ENCODE peak calls at places on chromosome 12, in seven cellular contexts. One of them, this sample, is unnamed.

GRCh38 chr12:6915789-6916285 is 1.5 kb downstream of the ENO2 start:
- DNase-seq in trophoblast cell: no peak
- DNase-seq in H1: no peak
- DNase-seq in mesenchymal stem cell: no peak
- DNase-seq in neuronal stem cell: no peak
- DNase-seq in mesendoderm: no peak
- DNase-seq in IMR-90: no peak
- DNase-seq in this sample: no peak

GRCh38 chr12:66236969-66237368 is 48.0 kb downstream of the IRAK3 start:
- DNase-seq in neuronal stem cell: no peak
- DNase-seq in mesenchymal stem cell: no peak
- DNase-seq in mesendoderm: no peak
- DNase-seq in H1: no peak
- DNase-seq in trophoblast cell: no peak
- DNase-seq in IMR-90: no peak
- DNase-seq in this sample: no peak

GRCh38 chr12:110780448-110780847 is 37.8 kb upstream of the PPP1CC start:
- DNase-seq in H1: no peak
- DNase-seq in trophoblast cell: no peak
- DNase-seq in mesendoderm: no peak
- DNase-seq in IMR-90: no peak
- DNase-seq in neuronal stem cell: no peak
- DNase-seq in mesenchymal stem cell: no peak
- DNase-seq in this sample: no peak

GRCh38 chr12:65742481-65742971 is 81.8 kb upstream of the HMGA2 start:
- DNase-seq in mesenchymal stem cell: peak; percentile 47
- DNase-seq in H1: no peak
- DNase-seq in IMR-90: peak; percentile 44
- DNase-seq in neuronal stem cell: peak; percentile 59
- DNase-seq in mesendoderm: peak; percentile 78
- DNase-seq in trophoblast cell: no peak
- DNase-seq in this sample: no peak

GRCh38 chr12:6925543-6926279 is 2.0 kb upstream of the ATN1 start:
- DNase-seq in IMR-90: peak; percentile 90
- DNase-seq in H1: no peak
- DNase-seq in neuronal stem cell: peak; percentile 70
- DNase-seq in trophoblast cell: peak; percentile 49
- DNase-seq in mesendoderm: peak; percentile 96
- DNase-seq in mesenchymal stem cell: peak; percentile 92
- DNase-seq in this sample: peak; percentile 90

GRCh38 chr12:54017027-54017788 is 8.4 kb downstream of the HOXC8 start:
- DNase-seq in IMR-90: no peak
- DNase-seq in mesenchymal stem cell: peak; percentile 80
- DNase-seq in H1: no peak
- DNase-seq in trophoblast cell: peak; percentile 13
- DNase-seq in mesendoderm: no peak
- DNase-seq in neuronal stem cell: no peak
- DNase-seq in this sample: peak; percentile 68

GRCh38 chr12:86148071-86148470 is 108.1 kb downstream of the MGAT4C start:
- DNase-seq in mesendoderm: no peak
- DNase-seq in neuronal stem cell: no peak
- DNase-seq in mesenchymal stem cell: no peak
- DNase-seq in IMR-90: no peak
- DNase-seq in trophoblast cell: no peak
- DNase-seq in H1: no peak
- DNase-seq in this sample: no peak

GRCh38 chr12:49138587-49138986 is 7.4 kb upstream of the TUBA1B start:
- DNase-seq in mesenchymal stem cell: no peak
- DNase-seq in neuronal stem cell: no peak
- DNase-seq in H1: no peak
- DNase-seq in trophoblast cell: no peak
- DNase-seq in mesendoderm: peak; percentile 45
- DNase-seq in IMR-90: no peak
- DNase-seq in this sample: no peak

GRCh38 chr12:1907652-1908611 is 10.5 kb downstream of the CACNA2D4 start:
- DNase-seq in mesenchymal stem cell: no peak
- DNase-seq in mesendoderm: no peak
- DNase-seq in IMR-90: no peak
- DNase-seq in trophoblast cell: peak; percentile 23
- DNase-seq in neuronal stem cell: no peak
- DNase-seq in H1: no peak
- DNase-seq in this sample: peak; percentile 65

GRCh38 chr12:666766-667308 is 3.6 kb upstream of the NINJ2 start:
- DNase-seq in H1: no peak
- DNase-seq in IMR-90: peak; percentile 40
- DNase-seq in neuronal stem cell: no peak
- DNase-seq in mesenchymal stem cell: peak; percentile 41
- DNase-seq in mesendoderm: no peak
- DNase-seq in trophoblast cell: no peak
- DNase-seq in this sample: no peak

GRCh38 chr12:15979096-15980091 is 68.3 kb downstream of the DERA start:
- DNase-seq in neuronal stem cell: no peak
- DNase-seq in mesendoderm: peak; percentile 68
- DNase-seq in IMR-90: peak; percentile 93
- DNase-seq in mesenchymal stem cell: peak; percentile 37
- DNase-seq in H1: no peak
- DNase-seq in trophoblast cell: peak; percentile 46
- DNase-seq in this sample: peak; percentile 70

GRCh38 chr12:47408171-47408871 is 297.5 kb downstream of the RPAP3 start:
- DNase-seq in H1: no peak
- DNase-seq in IMR-90: no peak
- DNase-seq in mesendoderm: peak; percentile 61
- DNase-seq in neuronal stem cell: no peak
- DNase-seq in trophoblast cell: peak; percentile 51
- DNase-seq in mesenchymal stem cell: no peak
- DNase-seq in this sample: peak; percentile 54

GRCh38 chr12:52971701-52972329 is 22.9 kb downstream of the KRT18 start:
- DNase-seq in IMR-90: peak; percentile 75
- DNase-seq in mesendoderm: peak; percentile 91
- DNase-seq in H1: no peak
- DNase-seq in mesenchymal stem cell: peak; percentile 87
- DNase-seq in trophoblast cell: peak; percentile 98
- DNase-seq in neuronal stem cell: no peak
- DNase-seq in this sample: peak; percentile 79

GRCh38 chr12:25051583-25052190 is 102.8 kb upstream of the BCAT1 start:
- DNase-seq in IMR-90: no peak
- DNase-seq in neuronal stem cell: no peak
- DNase-seq in trophoblast cell: no peak
- DNase-seq in mesendoderm: no peak
- DNase-seq in mesenchymal stem cell: no peak
- DNase-seq in H1: no peak
- DNase-seq in this sample: no peak

GRCh38 chr12:132356686-132357622 is 27.6 kb upstream of the GALNT9 start:
- DNase-seq in H1: peak; percentile 17
- DNase-seq in neuronal stem cell: no peak
- DNase-seq in IMR-90: peak; percentile 16
- DNase-seq in mesenchymal stem cell: no peak
- DNase-seq in trophoblast cell: no peak
- DNase-seq in mesendoderm: peak; percentile 63
- DNase-seq in this sample: peak; percentile 80

GRCh38 chr12:49720214-49720613 is 13.0 kb upstream of the FMNL3 start:
- DNase-seq in mesendoderm: no peak
- DNase-seq in trophoblast cell: no peak
- DNase-seq in IMR-90: no peak
- DNase-seq in H1: no peak
- DNase-seq in mesenchymal stem cell: no peak
- DNase-seq in neuronal stem cell: no peak
- DNase-seq in this sample: no peak

GRCh38 chr12:12811343-12811742 is 1.8 kb upstream of the DDX47 start:
- DNase-seq in mesenchymal stem cell: no peak
- DNase-seq in mesendoderm: no peak
- DNase-seq in neuronal stem cell: no peak
- DNase-seq in trophoblast cell: no peak
- DNase-seq in IMR-90: no peak
- DNase-seq in H1: no peak
- DNase-seq in this sample: no peak

GRCh38 chr12:40622246-40622838 is 69.9 kb upstream of the CNTN1 start:
- DNase-seq in trophoblast cell: peak; percentile 82
- DNase-seq in mesendoderm: peak; percentile 65
- DNase-seq in IMR-90: peak; percentile 43
- DNase-seq in mesenchymal stem cell: peak; percentile 15
- DNase-seq in H1: peak; percentile 46
- DNase-seq in neuronal stem cell: peak; percentile 57
- DNase-seq in this sample: peak; percentile 59

DNA sequence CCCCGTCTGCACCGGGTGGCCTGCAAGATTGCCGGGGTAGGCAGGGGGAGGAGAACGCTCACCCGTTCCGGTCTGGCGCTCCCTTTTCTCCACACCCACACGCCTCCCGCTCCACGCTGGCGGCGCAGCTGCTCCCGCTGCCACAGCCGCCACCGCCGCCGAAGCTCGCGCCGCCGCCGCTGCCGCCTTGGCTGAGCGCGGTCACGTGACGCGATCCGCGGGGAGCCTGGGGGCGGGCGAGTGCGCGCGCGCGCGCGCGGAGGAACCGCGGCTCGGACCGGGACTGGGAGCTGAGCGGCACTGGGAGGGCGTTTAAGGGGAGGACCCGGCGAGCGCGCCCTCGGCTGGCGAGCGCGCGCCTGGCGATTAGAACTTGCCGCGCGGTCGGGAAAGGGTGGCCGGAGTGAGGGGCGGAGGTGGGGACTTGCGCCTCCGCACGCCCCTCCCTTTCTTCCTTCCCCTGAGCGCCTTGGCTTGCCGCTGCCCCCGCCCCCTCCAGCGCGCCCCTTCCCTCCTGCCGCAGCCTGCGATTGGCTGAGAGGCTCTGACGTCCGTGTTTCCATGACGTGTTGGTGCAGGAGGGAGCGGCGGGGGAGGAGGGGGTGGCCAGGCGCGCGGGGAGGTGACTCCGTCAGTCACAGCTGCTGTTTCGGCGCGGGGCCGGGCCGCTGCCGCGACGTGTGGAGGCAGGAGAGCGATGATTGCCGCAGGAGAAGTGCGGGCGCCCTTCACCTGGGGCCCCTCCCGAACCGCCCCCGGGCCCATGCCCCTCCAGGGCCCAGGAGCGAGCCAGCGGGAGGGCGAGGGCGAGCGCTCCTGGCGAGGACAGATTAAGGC is 737 bp upstream of the ATP2B1 start:
- DNase-seq in mesenchymal stem cell: peak; percentile 99
- DNase-seq in trophoblast cell: peak; percentile 97
- DNase-seq in IMR-90: peak; percentile 99
- DNase-seq in H1: peak; percentile 95
- DNase-seq in mesendoderm: peak; percentile 99
- DNase-seq in neuronal stem cell: peak; percentile 98
- DNase-seq in this sample: peak; percentile 99
- H4K8ac ChIP-seq in mesenchymal stem cell: peak overlapping the region; percentile 96
- H4K8ac ChIP-seq in trophoblast cell: peak overlapping the region; percentile 78
- H4K8ac ChIP-seq in IMR-90: peak overlapping the region; percentile 75
- H4K8ac ChIP-seq in H1: peak overlapping the region; percentile 98
- H4K8ac ChIP-seq in mesendoderm: no peak overlapping the region
- H4K8ac ChIP-seq in neuronal stem cell: no peak overlapping the region
- H4K8ac ChIP-seq in this sample: no peak overlapping the region

DNA sequence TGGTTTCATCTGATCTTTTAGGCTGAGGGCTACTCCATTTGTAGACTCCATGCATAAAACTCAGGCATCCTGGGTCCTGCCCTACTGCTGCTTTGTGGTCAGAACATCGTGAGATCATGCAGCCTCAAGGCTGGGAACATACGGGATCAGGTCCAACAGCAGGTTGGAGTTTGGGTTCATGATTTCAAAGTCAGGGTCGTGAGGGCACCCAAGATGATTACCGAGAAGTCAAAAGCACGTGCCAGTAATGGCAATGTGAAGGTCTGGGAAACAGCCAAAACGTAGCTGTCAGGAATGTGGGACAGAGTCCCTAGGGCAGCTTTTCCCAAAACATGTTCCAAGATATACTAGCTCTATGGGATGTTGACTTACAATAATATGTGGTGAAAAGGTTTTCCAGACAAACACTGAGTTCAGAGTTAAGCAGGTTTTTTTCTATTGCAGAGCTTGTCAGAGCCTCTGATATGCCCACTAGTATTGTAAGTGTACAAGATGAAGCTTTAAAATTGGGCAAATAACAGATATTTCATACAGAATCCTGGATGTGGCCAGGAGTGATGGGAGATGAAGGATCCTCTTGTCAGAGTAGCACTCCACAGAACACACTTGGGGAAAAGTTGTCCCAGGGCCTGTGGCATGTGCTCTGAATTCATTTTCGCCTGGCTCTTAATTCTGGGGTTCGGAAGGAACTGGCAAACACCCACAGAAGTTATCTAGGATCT is 130.2 kb upstream of the DNM1L start:
- DNase-seq in neuronal stem cell: no peak
- DNase-seq in trophoblast cell: no peak
- DNase-seq in mesendoderm: no peak
- DNase-seq in IMR-90: peak; percentile 79
- DNase-seq in H1: no peak
- DNase-seq in mesenchymal stem cell: peak; percentile 58
- DNase-seq in this sample: no peak
- H3K4me2 ChIP-seq in neuronal stem cell: no peak overlapping the region
- H3K4me2 ChIP-seq in trophoblast cell: no peak overlapping the region
- H3K4me2 ChIP-seq in mesendoderm: no peak overlapping the region
- H3K4me2 ChIP-seq in IMR-90: peak overlapping the region; percentile 56
- H3K4me2 ChIP-seq in H1: no peak overlapping the region
- H3K4me2 ChIP-seq in mesenchymal stem cell: no peak overlapping the region
- H3K4me2 ChIP-seq in this sample: no peak overlapping the region

GRCh38 chr12:96271469-96272199 is 77.5 kb downstream of the ELK3 start:
- DNase-seq in H1: no peak
- DNase-seq in mesenchymal stem cell: no peak
- DNase-seq in neuronal stem cell: no peak
- DNase-seq in IMR-90: peak; percentile 65
- DNase-seq in trophoblast cell: no peak
- DNase-seq in mesendoderm: no peak
- DNase-seq in this sample: no peak

GRCh38 chr12:96274331-96274730 is 80.2 kb downstream of the ELK3 start:
- DNase-seq in neuronal stem cell: no peak
- DNase-seq in mesenchymal stem cell: peak; percentile 21
- DNase-seq in mesendoderm: no peak
- DNase-seq in trophoblast cell: no peak
- DNase-seq in IMR-90: peak; percentile 77
- DNase-seq in H1: no peak
- DNase-seq in this sample: no peak
- H4K8ac ChIP-seq in neuronal stem cell: no peak overlapping the region
- H4K8ac ChIP-seq in mesenchymal stem cell: no peak overlapping the region
- H4K8ac ChIP-seq in mesendoderm: no peak overlapping the region
- H4K8ac ChIP-seq in trophoblast cell: no peak overlapping the region
- H4K8ac ChIP-seq in IMR-90: no peak overlapping the region
- H4K8ac ChIP-seq in H1: no peak overlapping the region
- H4K8ac ChIP-seq in this sample: no peak overlapping the region

GRCh38 chr12:19692091-19692490 is 252.8 kb downstream of the AEBP2 start:
- DNase-seq in trophoblast cell: no peak
- DNase-seq in H1: no peak
- DNase-seq in mesenchymal stem cell: no peak
- DNase-seq in IMR-90: no peak
- DNase-seq in mesendoderm: no peak
- DNase-seq in neuronal stem cell: no peak
- DNase-seq in this sample: no peak

GRCh38 chr12:19689801-19690472 is 250.6 kb downstream of the AEBP2 start:
- DNase-seq in mesendoderm: no peak
- DNase-seq in trophoblast cell: peak; percentile 1
- DNase-seq in neuronal stem cell: no peak
- DNase-seq in H1: no peak
- DNase-seq in IMR-90: no peak
- DNase-seq in mesenchymal stem cell: no peak
- DNase-seq in this sample: no peak

GRCh38 chr12:19695244-19696098 is 256.2 kb downstream of the AEBP2 start:
- DNase-seq in H1: no peak
- DNase-seq in trophoblast cell: no peak
- DNase-seq in mesenchymal stem cell: no peak
- DNase-seq in mesendoderm: no peak
- DNase-seq in IMR-90: peak; percentile 16
- DNase-seq in neuronal stem cell: no peak
- DNase-seq in this sample: no peak

GRCh38 chr12:19692566-19692965 is 253.3 kb downstream of the AEBP2 start:
- DNase-seq in mesenchymal stem cell: no peak
- DNase-seq in mesendoderm: no peak
- DNase-seq in H1: no peak
- DNase-seq in trophoblast cell: no peak
- DNase-seq in IMR-90: no peak
- DNase-seq in neuronal stem cell: no peak
- DNase-seq in this sample: no peak

GRCh38 chr12:19694627-19695026 is 255.3 kb downstream of the AEBP2 start:
- DNase-seq in trophoblast cell: no peak
- DNase-seq in mesenchymal stem cell: peak; percentile 68
- DNase-seq in neuronal stem cell: no peak
- DNase-seq in mesendoderm: no peak
- DNase-seq in H1: no peak
- DNase-seq in IMR-90: peak; percentile 36
- DNase-seq in this sample: no peak
- H3K4me2 ChIP-seq in trophoblast cell: no peak overlapping the region
- H3K4me2 ChIP-seq in mesenchymal stem cell: no peak overlapping the region
- H3K4me2 ChIP-seq in neuronal stem cell: no peak overlapping the region
- H3K4me2 ChIP-seq in mesendoderm: no peak overlapping the region
- H3K4me2 ChIP-seq in H1: no peak overlapping the region
- H3K4me2 ChIP-seq in IMR-90: no peak overlapping the region
- H3K4me2 ChIP-seq in this sample: no peak overlapping the region

This sample was measured in H9.